ENCODE peak calls at places on chromosomes 5 and 9, in six cellular contexts. Z is naive thymus-derived CD4-positive, alpha-beta T cell; L is NCI-H460; A is T-helper 9 cell; W is stimulated activated naive CD4-positive, alpha-beta T cell treated with Interleukin-2 at 50 U/mL for 16 hours; J is GM03348. X is an unnamed sample.

GRCh38 chr9:128174062-128174461 is 14.0 kb downstream of the BBLN start:
- DNase-seq in A (no peak), L (no peak), J (no peak), W (no peak), Z (no peak), X (no peak)

GRCh38 chr5:125798311-125798710 is 624.9 kb upstream of the GRAMD2B start:
- DNase-seq in L (peak), A (no peak), W (no peak), Z (no peak), J (peak), X (peak)

GRCh38 chr5:139659673-139660072 is 11.5 kb downstream of the CXXC5 start:
- DNase-seq in W (no peak), Z (no peak), A (no peak), J (no peak), L (no peak), X (no peak)

GRCh38 chr9:131824175-131824594 is 84.3 kb upstream of the RAPGEF1 start:
- DNase-seq in J (no peak), Z (no peak), L (no peak), W (no peak), A (no peak), X (no peak)

GRCh38 chr5:169832236-169832635 is 148.1 kb downstream of the INSYN2B start:
- DNase-seq in W (no peak), J (no peak), L (no peak), Z (no peak), A (no peak), X (no peak)

GRCh38 chr9:133539434-133539833 is 4.9 kb downstream of the ADAMTSL2 start:
- DNase-seq in Z (no peak), J (no peak), W (no peak), A (no peak), L (no peak), X (no peak)

GRCh38 chr9:107137495-107138202 is 145.4 kb upstream of the RAD23B start:
- DNase-seq in W (no peak), A (no peak), J (peak), Z (no peak), L (peak), X (peak)

GRCh38 chr9:132443951-132444615 is 34.1 kb downstream of the CFAP77 start:
- DNase-seq in A (no peak), Z (no peak), W (no peak), J (no peak), L (no peak), X (no peak)

GRCh38 chr5:164012376-164012775 is 507.0 kb downstream of the MAT2B start:
- DNase-seq in J (no peak), Z (no peak), L (no peak), A (no peak), W (no peak), X (no peak)

GRCh38 chr5:174612686-174613085 is 111.7 kb upstream of the MSX2 start:
- DNase-seq in L (peak), Z (no peak), A (no peak), W (no peak), J (no peak), X (no peak)

GRCh38 chr9:124469011-124469832 is 19.0 kb downstream of the ADGRD2 start:
- DNase-seq in W (no peak), L (no peak), A (no peak), J (no peak), Z (no peak), X (no peak)

GRCh38 chr5:134079748-134080581 is 34.5 kb upstream of the TCF7 start:
- DNase-seq in Z (no peak), J (no peak), A (peak), L (no peak), W (peak), X (no peak)

GRCh38 chr9:34400275-34400674 is 23.6 kb upstream of the MYORG start:
- DNase-seq in Z (no peak), L (no peak), W (no peak), A (no peak), J (no peak), X (no peak)

GRCh38 chr5:147234825-147235635 is at the start of gene STK32A:
- DNase-seq in Z (no peak), A (no peak), J (peak), W (no peak), L (peak), X (no peak)

GRCh38 chr9:127968717-127969383 is 11.9 kb downstream of the EEIG1 start:
- DNase-seq in A (no peak), L (no peak), Z (no peak), J (peak), W (no peak), X (no peak)

GRCh38 chr9:98708933-98709911 is at the start of gene GABBR2:
- DNase-seq in J (peak), Z (no peak), L (no peak), A (no peak), W (no peak), X (no peak)

GRCh38 chr9:2613730-2614271 is 7.8 kb upstream of the VLDLR start:
- DNase-seq in Z (no peak), W (no peak), J (no peak), L (no peak), A (no peak), X (no peak)

GRCh38 chr9:111712369-111712768 is 51.0 kb downstream of the GNG10 start:
- DNase-seq in J (no peak), W (no peak), L (no peak), Z (no peak), A (no peak), X (peak)

GRCh38 chr9:96400132-96400910 is 16.8 kb upstream of the SLC35D2 start:
- DNase-seq in A (no peak), L (no peak), J (no peak), Z (no peak), W (no peak), X (no peak)

GRCh38 chr5:41794478-41794877 is 75.7 kb downstream of the OXCT1 start:
- DNase-seq in Z (no peak), A (no peak), L (peak), J (peak), W (no peak), X (no peak)

GRCh38 chr5:166497705-166498104 is 1793.7 kb upstream of the WWC1 start:
- DNase-seq in Z (no peak), J (no peak), W (no peak), A (no peak), L (no peak), X (no peak)

GRCh38 chr9:136544549-136545064 is 1.2 kb downstream of the NOTCH1 start:
- DNase-seq in J (peak), L (no peak), W (peak), Z (peak), A (peak), X (no peak)

GRCh38 chr5:141434006-141434405 is 3.7 kb downstream of the PCDHGA12 start:
- DNase-seq in Z (no peak), W (no peak), J (no peak), A (no peak), L (no peak), X (no peak)

GRCh38 chr9:133000842-133001241 is 22.3 kb downstream of the GFI1B start:
- DNase-seq in J (no peak), Z (no peak), W (no peak), L (no peak), A (no peak), X (no peak)

GRCh38 chr5:149386166-149386565 is 7.1 kb upstream of the IL17B start:
- DNase-seq in W (no peak), J (no peak), Z (no peak), L (no peak), A (no peak), X (no peak)

GRCh38 chr5:103821361-103821760 is 258.8 kb upstream of the NUDT12 start:
- DNase-seq in A (no peak), J (no peak), L (no peak), W (no peak), Z (no peak), X (no peak)

GRCh38 chr5:77900691-77901090 is 124.6 kb upstream of the TBCA start:
- DNase-seq in W (no peak), L (no peak), J (no peak), A (no peak), Z (no peak), X (no peak)

GRCh38 chr9:128099932-128100491 is 27.5 kb downstream of the PTGES2 start:
- DNase-seq in W (no peak), Z (no peak), J (no peak), L (no peak), A (no peak), X (no peak)

GRCh38 chr9:120734607-120735006 is 20.3 kb upstream of the MEGF9 start:
- DNase-seq in W (no peak), J (no peak), Z (no peak), L (no peak), A (no peak), X (peak)

GRCh38 chr5:150774145-150774544 is 4.4 kb upstream of the SMIM3 start:
- DNase-seq in W (no peak), J (peak), Z (no peak), A (no peak), L (no peak), X (peak)

GRCh38 chr9:114372971-114373591 is 14.7 kb downstream of the AKNA start:
- DNase-seq in J (no peak), A (peak), Z (peak), L (no peak), W (peak), X (peak)

GRCh38 chr5:143682788-143683419 is 129.1 kb upstream of the HMHB1 start:
- DNase-seq in L (no peak), W (no peak), Z (no peak), A (no peak), J (peak), X (no peak)

GRCh38 chr9:124752967-124753366 is 18.1 kb downstream of the NR6A1 start:
- DNase-seq in A (no peak), J (peak), W (no peak), L (no peak), Z (no peak), X (no peak)

GRCh38 chr9:90825586-90825985 is 24.0 kb downstream of the SYK start:
- DNase-seq in A (no peak), J (no peak), Z (no peak), W (no peak), L (no peak), X (peak)

GRCh38 chr5:120535900-120536299 is 71.8 kb downstream of the PRR16 start:
- DNase-seq in L (no peak), A (no peak), W (no peak), J (no peak), Z (no peak), X (no peak)